ENCODE peak calls at places on chromosomes 13 and 19, in five cellular contexts. P is colonic mucosa, N is trophoblast cell, B is NCI-H1417 treated with DMSO at 0.1 percent for 48 hours, C is NCI-H1105 treated with DMSO at 0.1 percent for 48 hours. H is an unnamed sample.

GRCh38 chr19:56423985-56424353 is 19.8 kb downstream of the ZNF583 start:
- DNase-seq in P (no peak), N (no peak), B (no peak), C (no peak), H (no peak)

GRCh38 chr13:49877629-49878218 is 58.4 kb downstream of the SPRYD7 start:
- DNase-seq in P (no peak), N (no peak), B (no peak), C (no peak), H (no peak)

GRCh38 chr13:114059428-114059827 is 73.0 kb downstream of the RASA3 start:
- DNase-seq in P (no peak), N (no peak), B (no peak), C (no peak), H (no peak)

GRCh38 chr13:31896427-31896826 is 135.1 kb upstream of the FRY start:
- DNase-seq in P (no peak), N (no peak), B (no peak), C (no peak), H (no peak)

GRCh38 chr19:33805313-33805712 is 8.6 kb downstream of the KCTD15 start:
- DNase-seq in P (no peak), N (no peak), B (no peak), C (no peak), H (no peak)

GRCh38 chr19:17214531-17215124 is 529 bp upstream of the USE1 start:
- DNase-seq in P (no peak), N (peak), B (no peak), C (peak), H (no peak)

GRCh38 chr13:96091164-96091931 is 1.4 kb downstream of the HS6ST3 start:
- DNase-seq in P (no peak), N (peak), B (no peak), C (peak), H (no peak)

GRCh38 chr13:34959489-34959888 is 17.4 kb downstream of the NBEA start:
- DNase-seq in P (no peak), N (no peak), B (no peak), C (no peak), H (no peak)

GRCh38 chr19:41000310-41000737 is 9.2 kb downstream of the CYP2B6 start:
- DNase-seq in P (peak), N (no peak), B (no peak), C (no peak), H (peak)

GRCh38 chr19:3849092-3849491 is 19.7 kb downstream of the ZFR2 start:
- DNase-seq in P (no peak), N (peak), B (no peak), C (peak), H (no peak)

GRCh38 chr13:61760102-61760501 is 344.5 kb upstream of the PCDH20 start:
- DNase-seq in P (no peak), N (no peak), B (no peak), C (no peak), H (no peak)

GRCh38 chr19:11179716-11180297 is 17.5 kb downstream of the KANK2 start:
- DNase-seq in P (no peak), N (no peak), B (no peak), C (no peak), H (no peak)

GRCh38 chr13:23570931-23571330 is 719 bp downstream of the TNFRSF19 start:
- DNase-seq in P (no peak), N (no peak), B (no peak), C (peak), H (no peak)

GRCh38 chr19:35733180-35734125 is 8.8 kb downstream of the IGFLR1 start:
- DNase-seq in P (no peak), N (no peak), B (no peak), C (no peak), H (no peak)

GRCh38 chr19:47427241-47428176 is 8.2 kb upstream of the MEIS3 start:
- DNase-seq in P (peak), N (peak), B (no peak), C (peak), H (peak)

GRCh38 chr19:13012690-13013608 is 17.7 kb downstream of the NFIX start:
- DNase-seq in P (peak), N (peak), B (no peak), C (no peak), H (no peak)

GRCh38 chr19:30518965-30519606 is 146.9 kb downstream of the ZNF536 start:
- DNase-seq in P (no peak), N (no peak), B (no peak), C (no peak), H (no peak)

GRCh38 chr13:25977216-25977615 is 74.6 kb downstream of the SHISA2 start:
- DNase-seq in P (no peak), N (peak), B (no peak), C (peak), H (no peak)

GRCh38 chr13:58478858-58479257 is 847.3 kb downstream of the PCDH17 start:
- DNase-seq in P (no peak), N (no peak), B (no peak), C (no peak), H (no peak)

GRCh38 chr13:36086117-36086516 is 45.1 kb downstream of the DCLK1 start:
- DNase-seq in P (no peak), N (no peak), B (no peak), C (peak), H (no peak)

GRCh38 chr19:7618771-7619510 is 10.4 kb downstream of the XAB2 start:
- DNase-seq in P (peak), N (no peak), B (no peak), C (no peak), H (peak)

GRCh38 chr19:19321143-19321577 is 531 bp downstream of the MAU2 start:
- DNase-seq in P (peak), N (peak), B (no peak), C (peak), H (no peak)

GRCh38 chr19:676343-677105 is at the start of gene FSTL3:
- DNase-seq in P (no peak), N (peak), B (no peak), C (no peak), H (no peak)

GRCh38 chr13:38641164-38641948 is 45.5 kb upstream of the FREM2 start:
- DNase-seq in P (no peak), N (peak), B (no peak), C (peak), H (no peak)

GRCh38 chr19:15934332-15935078 is at the start of gene CYP4F11:
- DNase-seq in P (peak), N (no peak), B (no peak), C (peak), H (no peak)